ENCODE peak calls at places on chromosome 5, in ten cellular contexts. E is GM12865, M is AG04450, G is Kasumi-1, D is T1000, T is hypothalamus, Q is WTC11, F is amygdala, Y is MCF 10A, R is C1 segment of cervical spinal cord. S is an unnamed sample.

GRCh38 chr5:107542831-107543231 is 127.9 kb downstream of the EFNA5 start:
- DNase-seq in E (no peak), M (peak), G (no peak), D (peak), T (no peak), Q (no peak), F (no peak), Y (peak), R (no peak), S (no peak)

GRCh38 chr5:751496-751895 is 33.0 kb downstream of the ZDHHC11B start:
- DNase-seq in E (no peak), M (no peak), G (no peak), D (no peak), T (no peak), Q (no peak), F (no peak), Y (no peak), R (no peak), S (no peak)

GRCh38 chr5:36875789-36876388 is 680 bp upstream of the NIPBL start:
- DNase-seq in E (peak), M (peak), G (peak), D (peak), T (peak), Q (peak), F (peak), Y (peak), R (peak), S (peak)

GRCh38 chr5:152631217-152631616 is 226.1 kb upstream of the NMUR2 start:
- DNase-seq in E (no peak), M (no peak), G (no peak), D (no peak), T (no peak), Q (no peak), F (no peak), Y (no peak), R (no peak), S (no peak)

GRCh38 chr5:72179816-72180440 is 72.7 kb downstream of the MAP1B start:
- DNase-seq in E (no peak), M (no peak), G (no peak), D (no peak), T (peak), Q (no peak), F (no peak), Y (peak), R (peak), S (no peak)

GRCh38 chr5:15290953-15291352 is 209.0 kb upstream of the FBXL7 start:
- DNase-seq in E (no peak), M (no peak), G (peak), D (no peak), T (no peak), Q (no peak), F (no peak), Y (no peak), R (no peak), S (no peak)

GRCh38 chr5:179193746-179194145 is 133.6 kb downstream of the ZNF354C start:
- DNase-seq in E (no peak), M (no peak), G (no peak), D (no peak), T (no peak), Q (peak), F (no peak), Y (no peak), R (no peak), S (no peak)

GRCh38 chr5:72586788-72587530 is 79.7 kb upstream of the ZNF366 start:
- DNase-seq in E (no peak), M (no peak), G (no peak), D (no peak), T (no peak), Q (no peak), F (no peak), Y (no peak), R (no peak), S (no peak)

GRCh38 chr5:129917224-129917623 is 13.0 kb downstream of the CHSY3 start:
- DNase-seq in E (no peak), M (no peak), G (no peak), D (no peak), T (no peak), Q (no peak), F (no peak), Y (peak), R (no peak), S (no peak)

GRCh38 chr5:141958113-141958512 is at the start of gene PCDH12:
- DNase-seq in E (no peak), M (no peak), G (peak), D (no peak), T (no peak), Q (peak), F (no peak), Y (no peak), R (no peak), S (no peak)

GRCh38 chr5:74240783-74241750 is 399.5 kb downstream of the ENC1 start:
- DNase-seq in E (peak), M (no peak), G (peak), D (peak), T (no peak), Q (no peak), F (no peak), Y (peak), R (no peak), S (no peak)

GRCh38 chr5:115424446-115424845 is 120.1 kb downstream of the FEM1C start:
- DNase-seq in E (no peak), M (no peak), G (no peak), D (no peak), T (no peak), Q (no peak), F (no peak), Y (no peak), R (no peak), S (no peak)

GRCh38 chr5:94081088-94081487 is 339.7 kb upstream of the POU5F2 start:
- DNase-seq in E (no peak), M (no peak), G (no peak), D (no peak), T (no peak), Q (no peak), F (no peak), Y (no peak), R (no peak), S (no peak)

GRCh38 chr5:96433066-96433447 is at the start of gene PCSK1:
- DNase-seq in E (no peak), M (no peak), G (no peak), D (no peak), T (no peak), Q (peak), F (no peak), Y (no peak), R (no peak), S (no peak)

GRCh38 chr5:96969401-96969800 is 33.5 kb downstream of the LNPEP start:
- DNase-seq in E (no peak), M (no peak), G (no peak), D (no peak), T (no peak), Q (no peak), F (no peak), Y (no peak), R (no peak), S (no peak)

GRCh38 chr5:172115541-172115982 is 72.5 kb downstream of the STK10 start:
- DNase-seq in E (no peak), M (no peak), G (peak), D (no peak), T (no peak), Q (no peak), F (no peak), Y (no peak), R (no peak), S (no peak)

GRCh38 chr5:81779125-81779934 is 28.4 kb upstream of the SSBP2 start:
- DNase-seq in E (peak), M (no peak), G (peak), D (no peak), T (peak), Q (no peak), F (peak), Y (peak), R (peak), S (peak)

GRCh38 chr5:9207820-9208418 is 338.0 kb downstream of the SEMA5A start:
- DNase-seq in E (peak), M (no peak), G (peak), D (no peak), T (no peak), Q (no peak), F (no peak), Y (peak), R (no peak), S (no peak)

GRCh38 chr5:6781711-6782110 is 68.5 kb downstream of the TENT4A start:
- DNase-seq in E (no peak), M (no peak), G (no peak), D (no peak), T (no peak), Q (no peak), F (no peak), Y (no peak), R (no peak), S (no peak)

GRCh38 chr5:31626156-31626555 is 12.8 kb upstream of the PDZD2 start:
- DNase-seq in E (no peak), M (no peak), G (no peak), D (no peak), T (no peak), Q (no peak), F (no peak), Y (peak), R (no peak), S (no peak)

GRCh38 chr5:119339965-119340364 is 15.9 kb upstream of the TNFAIP8 start:
- DNase-seq in E (peak), M (no peak), G (no peak), D (no peak), T (no peak), Q (no peak), F (no peak), Y (no peak), R (no peak), S (no peak)

GRCh38 chr5:1151316-1151715 is 39.5 kb upstream of the SLC12A7 start:
- DNase-seq in E (no peak), M (no peak), G (no peak), D (no peak), T (no peak), Q (no peak), F (no peak), Y (no peak), R (no peak), S (no peak)

GRCh38 chr5:41891066-41891707 is 13.0 kb upstream of the RIMOC1 start:
- DNase-seq in E (no peak), M (no peak), G (no peak), D (no peak), T (no peak), Q (no peak), F (no peak), Y (no peak), R (no peak), S (no peak)

GRCh38 chr5:54867310-54867944 is 118.0 kb downstream of the ESM1 start:
- DNase-seq in E (peak), M (no peak), G (peak), D (no peak), T (no peak), Q (no peak), F (no peak), Y (peak), R (no peak), S (peak)

GRCh38 chr5:59116231-59116900 is 533.5 kb downstream of the RAB3C start:
- DNase-seq in E (no peak), M (no peak), G (no peak), D (no peak), T (no peak), Q (no peak), F (no peak), Y (no peak), R (no peak), S (no peak)

GRCh38 chr5:19859020-19859419 is 129.0 kb downstream of the CDH18 start:
- DNase-seq in E (no peak), M (no peak), G (no peak), D (no peak), T (no peak), Q (no peak), F (no peak), Y (no peak), R (no peak), S (no peak)

GRCh38 chr5:143244000-143244736 is 159.3 kb downstream of the NR3C1 start:
- DNase-seq in E (no peak), M (peak), G (no peak), D (peak), T (no peak), Q (no peak), F (no peak), Y (peak), R (peak), S (no peak)

GRCh38 chr5:122704247-122705036 is 70.4 kb upstream of the SNX2 start:
- DNase-seq in E (peak), M (peak), G (peak), D (no peak), T (no peak), Q (no peak), F (no peak), Y (peak), R (no peak), S (no peak)

S was measured in nucleus accumbens.